ENCODE peak calls at places on chromosomes 2 and 18, in nine cellular contexts. F is stomach, Y is progenitor cell of endocrine pancreas, L is type B pancreatic cell, N is activated B cell treated with CpG ODN at 0.5 μM for 24 hours, Q is psoas muscle, W is heart right ventricle, I is cardiac muscle cell, K is AG09309. J is an unnamed sample.

GRCh38 chr2:239223330-239224248 is 177.2 kb downstream of the HDAC4 start:
- DNase-seq in F (peak), Y (no peak), L (no peak), N (no peak), Q (no peak), W (peak), I (no peak), K (no peak), J (no peak)

GRCh38 chr2:18299423-18300212 is 260.8 kb downstream of the RDH14 start:
- DNase-seq in F (no peak), Y (no peak), L (no peak), N (no peak), Q (no peak), W (no peak), I (peak), K (peak), J (no peak)

GRCh38 chr18:63454497-63454896 is 22.3 kb upstream of the SERPINB5 start:
- DNase-seq in F (no peak), Y (no peak), L (no peak), N (no peak), Q (no peak), W (no peak), I (no peak), K (no peak), J (no peak)

GRCh38 chr2:62808554-62808953 is 103.0 kb downstream of the EHBP1 start:
- DNase-seq in F (no peak), Y (no peak), L (no peak), N (no peak), Q (no peak), W (no peak), I (no peak), K (no peak), J (no peak)

GRCh38 chr2:64274399-64275173 is 130.4 kb upstream of the PELI1 start:
- DNase-seq in F (no peak), Y (no peak), L (no peak), N (no peak), Q (no peak), W (no peak), I (no peak), K (no peak), J (no peak)

GRCh38 chr2:172457606-172458005 is 30.2 kb downstream of the ITGA6 start:
- DNase-seq in F (no peak), Y (no peak), L (no peak), N (no peak), Q (no peak), W (no peak), I (no peak), K (no peak), J (no peak)

GRCh38 chr18:27964811-27965210 is 212.1 kb downstream of the CDH2 start:
- DNase-seq in F (no peak), Y (no peak), L (no peak), N (no peak), Q (no peak), W (no peak), I (peak), K (no peak), J (no peak)

GRCh38 chr2:207465894-207466293 is 63.9 kb upstream of the CREB1 start:
- DNase-seq in F (no peak), Y (no peak), L (no peak), N (no peak), Q (no peak), W (no peak), I (no peak), K (no peak), J (no peak)

GRCh38 chr18:48200631-48201336 is 208.4 kb downstream of the ZBTB7C start:
- DNase-seq in F (no peak), Y (no peak), L (no peak), N (no peak), Q (no peak), W (no peak), I (no peak), K (no peak), J (no peak)

GRCh38 chr2:140600116-140600515 is 1530.7 kb downstream of the LRP1B start:
- DNase-seq in F (no peak), Y (no peak), L (no peak), N (no peak), Q (no peak), W (no peak), I (no peak), K (no peak), J (no peak)

GRCh38 chr2:130920417-130921030 is 83.8 kb downstream of the ARHGEF4 start:
- DNase-seq in F (peak), Y (peak), L (peak), N (peak), Q (no peak), W (peak), I (peak), K (peak), J (peak)

GRCh38 chr2:102803897-102804217 is 42.0 kb downstream of the TMEM182 start:
- DNase-seq in F (no peak), Y (no peak), L (no peak), N (no peak), Q (peak), W (no peak), I (no peak), K (no peak), J (no peak)

GRCh38 chr2:201260302-201260800 is at the start of gene CASP8:
- DNase-seq in F (peak), Y (no peak), L (no peak), N (peak), Q (no peak), W (no peak), I (no peak), K (no peak), J (peak)

GRCh38 chr2:201228912-201229290 is 31.4 kb upstream of the CASP8 start:
- DNase-seq in F (no peak), Y (no peak), L (no peak), N (no peak), Q (no peak), W (no peak), I (no peak), K (no peak), J (no peak)

GRCh38 chr2:58634653-58635347 is 393.7 kb upstream of the FANCL start:
- DNase-seq in F (no peak), Y (no peak), L (no peak), N (no peak), Q (no peak), W (no peak), I (no peak), K (no peak), J (no peak)

GRCh38 chr18:67771271-67771670 is 254.8 kb upstream of the DSEL start:
- DNase-seq in F (no peak), Y (no peak), L (no peak), N (no peak), Q (no peak), W (no peak), I (no peak), K (no peak), J (no peak)

GRCh38 chr2:159073256-159073655 is 104.8 kb downstream of the TANC1 start:
- DNase-seq in F (no peak), Y (no peak), L (no peak), N (no peak), Q (no peak), W (no peak), I (no peak), K (no peak), J (no peak)

GRCh38 chr2:188576006-188576405 is 284.3 kb downstream of the GULP1 start:
- DNase-seq in F (no peak), Y (no peak), L (no peak), N (no peak), Q (no peak), W (no peak), I (no peak), K (no peak), J (no peak)

GRCh38 chr2:112812318-112813042 is 24.1 kb downstream of the IL1B start:
- DNase-seq in F (no peak), Y (no peak), L (no peak), N (no peak), Q (no peak), W (no peak), I (no peak), K (peak), J (peak)

GRCh38 chr2:1736997-1737480 is 7.3 kb downstream of the PXDN start:
- DNase-seq in F (no peak), Y (no peak), L (no peak), N (no peak), Q (no peak), W (no peak), I (no peak), K (no peak), J (no peak)

GRCh38 chr2:39534095-39534711 is 97.1 kb upstream of the MAP4K3 start:
- DNase-seq in F (no peak), Y (no peak), L (no peak), N (no peak), Q (no peak), W (no peak), I (no peak), K (no peak), J (no peak)

GRCh38 chr2:85525029-85525428 is 13.9 kb upstream of the MAT2A start:
- DNase-seq in F (no peak), Y (no peak), L (no peak), N (no peak), Q (no peak), W (no peak), I (no peak), K (no peak), J (no peak)

GRCh38 chr18:56884511-56884910 is 233.4 kb downstream of the WDR7 start:
- DNase-seq in F (no peak), Y (no peak), L (no peak), N (no peak), Q (no peak), W (no peak), I (no peak), K (no peak), J (no peak)

GRCh38 chr2:241932895-241933174 is 63.3 kb downstream of the RTP5 start:
- DNase-seq in F (no peak), Y (no peak), L (no peak), N (no peak), Q (no peak), W (no peak), I (no peak), K (no peak), J (no peak)

GRCh38 chr2:224085811-224086210 is 46.7 kb upstream of the SERPINE2 start:
- DNase-seq in F (no peak), Y (no peak), L (no peak), N (no peak), Q (no peak), W (no peak), I (no peak), K (no peak), J (no peak)

GRCh38 chr2:33011406-33011805 is 64.7 kb downstream of the LTBP1 start:
- DNase-seq in F (no peak), Y (no peak), L (no peak), N (no peak), Q (no peak), W (no peak), I (no peak), K (no peak), J (no peak)

GRCh38 chr2:63053889-63054725 is 3.5 kb downstream of the OTX1 start:
- DNase-seq in F (no peak), Y (peak), L (peak), N (peak), Q (no peak), W (no peak), I (peak), K (no peak), J (peak)

DNA sequence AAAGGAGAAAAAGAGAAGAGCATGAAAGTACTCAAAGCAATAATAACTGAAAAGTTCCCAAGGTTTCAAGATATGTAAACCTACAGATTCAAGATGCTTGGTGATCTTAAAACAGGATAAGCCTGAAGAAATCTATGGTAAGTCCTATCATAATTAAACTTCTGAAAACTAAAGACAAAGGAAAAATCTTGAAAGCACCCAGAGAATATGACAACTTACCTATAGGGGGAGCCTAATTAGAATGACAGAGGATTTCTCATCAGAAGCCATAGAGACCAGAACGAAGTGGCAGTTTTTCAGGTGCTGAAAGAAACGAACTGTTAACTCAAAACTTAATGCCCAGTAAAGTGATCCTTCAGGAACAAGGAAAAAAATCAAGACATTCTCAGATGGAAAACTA is 59.7 kb downstream of the XDH start:
- DNase-seq in F (no peak), Y (no peak), L (no peak), N (no peak), Q (no peak), W (no peak), I (no peak), K (no peak), J (no peak)
- TF ChIP-seq CTCF in F (no peak), Y (peak), L (peak), N (no peak), Q (peak), W (no peak), I (peak), K (peak), J (no peak)

DNA sequence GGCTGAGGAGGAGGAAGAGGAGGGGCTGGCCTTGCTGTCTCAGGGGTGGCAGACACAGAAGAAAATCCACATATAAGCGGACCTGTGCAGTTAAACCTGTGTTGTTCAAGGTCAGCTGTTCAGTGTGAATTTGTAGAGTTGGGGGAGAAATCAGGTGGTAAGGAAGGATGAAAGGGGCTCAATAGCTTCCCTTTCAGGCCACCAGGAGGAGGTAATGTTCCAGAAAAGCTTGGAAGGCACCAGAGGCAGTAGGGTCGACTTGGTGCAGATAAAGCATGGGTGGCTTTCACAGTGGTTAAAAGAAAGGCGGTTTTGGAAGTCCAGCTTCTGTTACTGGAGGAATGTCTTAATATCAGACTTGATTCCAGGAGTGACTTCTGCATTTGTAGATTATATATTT is 167.4 kb downstream of the THSD7B start:
- DNase-seq in F (no peak), Y (peak), L (no peak), N (no peak), Q (no peak), W (no peak), I (peak), K (no peak), J (no peak)
- TF ChIP-seq CTCF in F (no peak), Y (peak), L (peak), N (no peak), Q (no peak), W (peak), I (peak), K (peak), J (no peak)

DNA sequence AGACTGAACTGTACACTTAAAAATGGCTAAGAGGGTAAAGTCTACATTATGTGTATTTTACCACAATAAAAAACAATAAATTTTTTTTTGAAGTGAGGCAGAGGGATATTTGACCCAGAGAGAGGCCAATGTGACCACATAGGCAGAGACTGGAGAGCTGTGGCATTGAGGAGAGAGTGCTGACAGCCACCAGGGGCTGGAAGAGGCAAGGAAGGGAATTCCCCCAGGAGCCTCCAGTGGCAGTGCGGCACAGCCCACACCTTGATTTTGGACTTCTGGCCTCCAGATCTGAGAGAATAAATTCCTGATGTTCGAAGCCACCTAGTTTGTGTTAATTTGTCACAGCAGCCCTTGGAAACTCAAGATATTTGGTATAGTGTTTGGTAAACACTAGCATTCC is 22.7 kb downstream of the ANKRD29 start:
- DNase-seq in F (no peak), Y (no peak), L (no peak), N (no peak), Q (no peak), W (no peak), I (peak), K (no peak), J (no peak)
- TF ChIP-seq CTCF in F (peak), Y (peak), L (no peak), N (no peak), Q (no peak), W (no peak), I (no peak), K (no peak), J (no peak)

DNA sequence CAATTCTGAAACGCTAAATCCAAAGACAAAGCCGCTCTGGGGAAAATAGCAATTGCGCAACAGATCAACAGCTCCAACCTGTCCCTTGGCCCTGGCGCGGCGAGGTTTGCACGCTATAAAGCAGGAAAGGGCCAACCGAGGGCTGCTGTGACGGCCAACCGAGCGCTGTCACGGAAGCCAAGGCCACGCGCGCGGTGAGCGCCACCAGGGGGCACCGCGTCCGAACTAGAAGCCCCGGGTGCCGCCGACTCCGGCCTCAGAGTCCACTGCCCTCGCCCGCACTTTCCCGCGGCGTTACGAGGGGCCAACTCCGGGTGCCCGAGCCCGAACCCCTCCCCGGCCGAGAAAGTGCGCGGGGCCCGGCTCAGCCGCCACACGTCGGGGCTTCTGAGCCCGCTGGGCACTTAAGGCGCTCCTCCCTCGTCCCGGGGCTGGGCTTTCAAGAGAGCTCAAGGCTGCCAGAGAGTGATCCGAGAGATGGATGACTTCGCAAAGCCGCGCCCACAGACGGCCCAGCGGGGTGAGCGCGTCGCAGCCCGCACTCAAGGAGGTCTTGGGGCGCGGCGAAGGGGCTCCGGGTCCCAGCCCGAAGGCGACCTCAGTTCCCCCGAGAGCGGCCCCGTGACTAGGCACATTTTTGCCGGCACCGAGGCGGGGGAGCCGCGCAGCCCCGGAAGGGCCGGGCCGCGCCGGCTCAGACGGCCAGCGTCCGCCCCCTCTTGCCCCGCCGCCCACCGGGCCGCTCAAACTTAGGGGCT is 897 bp downstream of the NFE2L2 start:
- DNase-seq in F (peak), Y (peak), L (peak), N (peak), Q (peak), W (peak), I (peak), K (peak), J (peak)
- TF ChIP-seq CTCF in F (peak), Y (peak), L (peak), N (no peak), Q (peak), W (peak), I (peak), K (peak), J (peak)

GRCh38 chr2:148557844-148558436 is 86.6 kb upstream of the EPC2 start:
- DNase-seq in F (no peak), Y (no peak), L (no peak), N (no peak), Q (no peak), W (no peak), I (no peak), K (no peak), J (no peak)
- TF ChIP-seq CTCF in F (no peak), Y (no peak), L (peak), N (no peak), Q (no peak), W (no peak), I (peak), K (peak), J (no peak)

DNA sequence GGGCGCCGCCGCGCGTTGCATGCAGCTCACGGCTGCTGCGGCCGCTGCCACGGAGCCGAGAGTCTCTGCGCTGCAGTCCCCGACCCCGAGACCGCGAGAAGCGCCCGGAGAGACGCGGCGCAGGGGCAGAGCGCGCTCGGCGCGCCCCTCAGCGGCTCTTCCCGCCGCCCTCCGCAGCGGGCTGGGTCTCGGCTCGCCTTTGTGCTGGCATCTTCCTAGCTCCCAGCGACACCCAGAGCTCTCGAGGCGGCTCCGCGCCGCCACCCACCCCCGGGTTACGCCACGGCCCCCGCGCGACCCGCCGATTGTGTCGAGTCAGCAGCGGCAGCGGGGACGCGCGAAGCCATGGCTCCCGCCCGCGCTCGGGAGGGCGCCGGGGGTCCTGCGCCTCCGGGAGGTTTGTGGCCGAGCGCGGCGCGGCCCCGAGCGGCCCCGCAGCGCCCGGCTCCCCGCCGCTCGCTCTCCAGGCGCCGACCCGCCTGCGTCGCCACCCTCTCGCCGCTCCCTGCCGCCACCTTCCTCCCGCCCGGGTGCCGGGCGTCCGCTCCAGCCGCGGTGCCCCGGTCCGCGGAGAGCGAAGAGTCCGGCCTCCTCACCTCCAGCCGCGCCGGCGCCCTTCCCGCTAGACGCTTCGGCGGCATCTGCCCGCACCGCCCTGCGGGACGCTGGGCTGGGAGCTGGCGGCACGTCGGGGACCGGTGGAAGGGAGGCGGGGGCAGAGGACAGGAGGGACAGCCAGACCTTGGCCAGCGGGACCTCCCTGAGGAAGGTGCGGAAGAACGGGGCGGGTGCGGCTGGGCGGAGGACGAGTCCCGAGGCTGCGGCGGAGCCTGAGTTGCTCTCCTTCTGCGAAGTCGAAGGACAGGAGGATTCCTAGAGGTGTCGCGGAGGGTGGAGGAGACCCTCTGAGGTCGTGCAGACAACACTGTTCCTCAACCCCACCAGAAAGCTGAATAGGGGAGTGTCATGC is 46.3 kb upstream of the CCDC150 start:
- DNase-seq in F (no peak), Y (peak), L (peak), N (peak), Q (peak), W (peak), I (peak), K (no peak), J (peak)
- TF ChIP-seq CTCF in F (no peak), Y (peak), L (peak), N (no peak), Q (no peak), W (peak), I (no peak), K (no peak), J (no peak)

GRCh38 chr18:49948975-49949374 is 135.6 kb upstream of the ACAA2 start:
- DNase-seq in F (no peak), Y (no peak), L (no peak), N (no peak), Q (no peak), W (no peak), I (no peak), K (no peak), J (no peak)

GRCh38 chr18:49949991-49950395 is 136.7 kb upstream of the ACAA2 start:
- DNase-seq in F (no peak), Y (no peak), L (no peak), N (no peak), Q (no peak), W (no peak), I (no peak), K (no peak), J (no peak)

DNA sequence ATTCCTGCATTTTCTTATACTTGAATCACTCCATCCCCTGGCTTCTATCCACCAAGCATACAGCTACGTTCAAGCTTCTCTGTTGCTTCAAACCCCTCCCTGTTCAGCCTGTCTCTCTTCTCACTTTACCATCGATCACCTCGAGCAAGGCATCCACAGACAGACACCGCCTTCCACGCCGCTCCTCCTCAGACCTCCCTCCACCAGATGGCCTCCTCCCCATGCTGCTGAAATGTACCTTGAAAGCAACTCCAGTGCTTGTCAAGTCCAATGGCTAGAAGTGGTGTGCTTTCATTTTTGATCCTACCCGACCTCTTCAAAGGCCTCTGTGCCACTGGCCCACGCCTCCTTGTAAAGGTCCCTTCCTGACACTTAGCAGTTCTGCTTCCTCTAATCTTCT is 131.3 kb upstream of the ACAA2 start:
- DNase-seq in F (no peak), Y (no peak), L (no peak), N (no peak), Q (no peak), W (peak), I (no peak), K (no peak), J (no peak)
- TF ChIP-seq CTCF in F (no peak), Y (peak), L (no peak), N (no peak), Q (peak), W (peak), I (peak), K (peak), J (no peak)